ENCODE peak calls at places on chromosomes 11 and 22, in seven cellular contexts. V is T-helper 17 cell; I is GM12891; C is tibial nerve; H is activated B cell treated with CpG ODN at 0.5 μM for 24 hours; Y is stimulated activated CD4-positive, alpha-beta T cell treated with anti-CD3 and anti-CD28 coated beads, Interleukin-1b, Interleukin-23, amount 100 ng/mL, for 24 hours; X is activated T-cell treated with anti-CD3 and anti-CD28 coated beads for 1 hour. P is an unnamed sample.
A peak's percentile ranks its signal among the peaks of the same experiment; 100 is the strongest.

GRCh38 chr11:9060700-9061111 is 30.7 kb downstream of the SCUBE2 start:
- DNase-seq in V (no peak), I (peak; percentile 56), C (no peak), H (no peak), Y (peak; percentile 28), X (no peak), P (peak; percentile 79)

GRCh38 chr11:38460901-38461300 is 1862.9 kb upstream of the RAG2 start:
- DNase-seq in V (no peak), I (no peak), C (peak; percentile 22), H (no peak), Y (no peak), X (no peak), P (no peak)

GRCh38 chr22:42277988-42278776 is 7.7 kb upstream of the TCF20 start:
- DNase-seq in V (no peak), I (no peak), C (peak; percentile 31), H (no peak), Y (no peak), X (no peak), P (peak; percentile 51)

GRCh38 chr22:44944891-44945600 is 64.8 kb downstream of the PHF21B start:
- DNase-seq in V (no peak), I (no peak), C (no peak), H (no peak), Y (no peak), X (no peak), P (no peak)

GRCh38 chr11:108115495-108116140 is 5.7 kb upstream of the ACAT1 start:
- DNase-seq in V (no peak), I (no peak), C (peak; percentile 93), H (no peak), Y (no peak), X (no peak), P (no peak)

GRCh38 chr11:32100495-32100894 is 9.6 kb downstream of the RCN1 start:
- DNase-seq in V (no peak), I (no peak), C (no peak), H (no peak), Y (no peak), X (no peak), P (no peak)

GRCh38 chr11:69370984-69371709 is 77.2 kb downstream of the MYEOV start:
- DNase-seq in V (no peak), I (no peak), C (no peak), H (no peak), Y (no peak), X (no peak), P (no peak)

GRCh38 chr22:36385491-36386350 is 2.0 kb downstream of the MYH9 start:
- DNase-seq in V (peak; percentile 42), I (no peak), C (no peak), H (peak; percentile 72), Y (peak; percentile 58), X (peak; percentile 49), P (no peak)

GRCh38 chr11:35160902-35161585 is 22.1 kb downstream of the CD44 start:
- DNase-seq in V (no peak), I (no peak), C (no peak), H (no peak), Y (no peak), X (no peak), P (no peak)

GRCh38 chr11:92035488-92035887 is 189.1 kb upstream of the FAT3 start:
- DNase-seq in V (no peak), I (no peak), C (no peak), H (no peak), Y (no peak), X (no peak), P (no peak)

GRCh38 chr22:45127866-45128265 is 35.9 kb upstream of the NUP50 start:
- DNase-seq in V (no peak), I (no peak), C (no peak), H (no peak), Y (no peak), X (no peak), P (no peak)

GRCh38 chr11:1779806-1780699 is 16.3 kb upstream of the CTSD start:
- DNase-seq in V (no peak), I (no peak), C (no peak), H (no peak), Y (no peak), X (no peak), P (no peak)

GRCh38 chr22:38043151-38044039 is 13.8 kb upstream of the PICK1 start:
- DNase-seq in V (no peak), I (no peak), C (no peak), H (no peak), Y (no peak), X (no peak), P (no peak)

GRCh38 chr11:35511666-35512065 is 13.8 kb downstream of the PAMR1 start:
- DNase-seq in V (no peak), I (no peak), C (no peak), H (no peak), Y (no peak), X (no peak), P (no peak)

GRCh38 chr11:95576149-95576851 is 213.3 kb downstream of the FAM76B start:
- DNase-seq in V (no peak), I (no peak), C (no peak), H (no peak), Y (no peak), X (no peak), P (no peak)

GRCh38 chr11:118971646-118972045 is at the start of gene FOXR1:
- DNase-seq in V (no peak), I (no peak), C (no peak), H (no peak), Y (no peak), X (no peak), P (no peak)

GRCh38 chr22:17117890-17118289 is 3.3 kb downstream of the TMEM121B start:
- DNase-seq in V (no peak), I (no peak), C (peak; percentile 9), H (no peak), Y (no peak), X (no peak), P (no peak)

GRCh38 chr22:45676024-45676423 is 4.4 kb downstream of the ATXN10 start:
- DNase-seq in V (no peak), I (no peak), C (no peak), H (no peak), Y (no peak), X (no peak), P (no peak)

GRCh38 chr11:122559734-122560382 is 95.7 kb upstream of the UBASH3B start:
- DNase-seq in V (no peak), I (no peak), C (no peak), H (no peak), Y (no peak), X (no peak), P (no peak)

GRCh38 chr11:108609681-108610080 is 16.1 kb upstream of the EXPH5 start:
- DNase-seq in V (no peak), I (no peak), C (no peak), H (no peak), Y (no peak), X (no peak), P (no peak)

GRCh38 chr22:36510966-36511881 is 4.4 kb upstream of the FOXRED2 start:
- DNase-seq in V (no peak), I (no peak), C (peak; percentile 52), H (no peak), Y (no peak), X (peak; percentile 18), P (no peak)

GRCh38 chr22:47381240-47381639 is 618.8 kb downstream of the TBC1D22A start:
- DNase-seq in V (no peak), I (no peak), C (no peak), H (no peak), Y (no peak), X (no peak), P (no peak)

GRCh38 chr11:68038718-68039525 is at the start of gene TCIRG1:
- DNase-seq in V (no peak), I (peak; percentile 93), C (peak; percentile 83), H (peak; percentile 49), Y (peak; percentile 49), X (peak; percentile 33), P (peak; percentile 92)

GRCh38 chr11:64391839-64392238 is 32.9 kb downstream of the RPS6KA4 start:
- DNase-seq in V (no peak), I (no peak), C (no peak), H (no peak), Y (no peak), X (no peak), P (no peak)

GRCh38 chr22:35380537-35381423 is at the start of gene HMOX1:
- DNase-seq in V (peak; percentile 28), I (peak; percentile 78), C (peak; percentile 90), H (peak; percentile 69), Y (no peak), X (peak; percentile 29), P (peak; percentile 90)

GRCh38 chr11:27610287-27610686 is 90.0 kb downstream of the BDNF start:
- DNase-seq in V (no peak), I (no peak), C (no peak), H (no peak), Y (no peak), X (no peak), P (no peak)

GRCh38 chr11:44894217-44894617 is 56.5 kb downstream of the TP53I11 start:
- DNase-seq in V (peak; percentile 58), I (peak; percentile 79), C (peak; percentile 31), H (no peak), Y (peak; percentile 51), X (peak; percentile 55), P (peak; percentile 76)

P was measured in GM13977.